ENCODE peak calls at places on chromosomes 11 and 22, in four cellular contexts. G is HEK293T, Z is HepG2, H is H1. B is an unnamed sample.

GRCh38 chr11:40513281-40513680 is 946.2 kb downstream of the LRRC4C start:
- DNase-seq in G (no peak), Z (no peak), H (no peak), B (no peak)

GRCh38 chr22:49241174-49241851 is 586.4 kb downstream of the BRD1 start:
- DNase-seq in Z (no peak), G (no peak), H (peak; percentile 23), B (no peak)

GRCh38 chr22:50444663-50445062 is 30.2 kb downstream of the SBF1 start:
- DNase-seq in H (no peak), Z (no peak), G (no peak), B (no peak)

GRCh38 chr11:33598426-33599069 is 102.1 kb downstream of the C11orf91 start:
- DNase-seq in G (no peak), Z (no peak), H (peak; percentile 52), B (no peak)

GRCh38 chr22:50469377-50470305 is 5.2 kb downstream of the SBF1 start:
- DNase-seq in H (no peak), Z (no peak), G (no peak), B (no peak)

GRCh38 chr22:29061773-29062172 is at the start of gene C22orf31:
- DNase-seq in Z (no peak), H (no peak), G (no peak), B (no peak)

GRCh38 chr11:12841946-12842630 is 167.0 kb upstream of the RASSF10 start:
- DNase-seq in H (no peak), G (no peak), Z (no peak), B (no peak)

GRCh38 chr11:69748637-69749036 is 26.5 kb downstream of the FGF4 start:
- DNase-seq in Z (no peak), H (no peak), G (no peak), B (no peak)

GRCh38 chr11:8373519-8374432 is 110.1 kb upstream of the LMO1 start:
- DNase-seq in G (no peak), Z (no peak), H (no peak), B (no peak)

GRCh38 chr11:16179668-16180067 is 176.7 kb downstream of the SOX6 start:
- DNase-seq in Z (no peak), G (no peak), H (no peak), B (no peak)

GRCh38 chr22:32836286-32836859 is 34.9 kb downstream of the TIMP3 start:
- DNase-seq in Z (peak; percentile 11), G (peak; percentile 56), H (no peak), B (no peak)

GRCh38 chr11:33475999-33476398 is 218.8 kb downstream of the HIPK3 start:
- DNase-seq in H (no peak), Z (peak; percentile 37), G (peak; percentile 37), B (no peak)

GRCh38 chr11:30128269-30128932 is 102.4 kb upstream of the FSHB start:
- DNase-seq in Z (peak; percentile 10), G (peak; percentile 33), H (no peak), B (no peak)

GRCh38 chr11:14082338-14082737 is 119.8 kb downstream of the SPON1 start:
- DNase-seq in Z (no peak), H (no peak), G (no peak), B (no peak)

GRCh38 chr11:13337986-13338436 is 60.4 kb downstream of the BMAL1 start:
- DNase-seq in H (no peak), G (no peak), Z (no peak), B (no peak)

GRCh38 chr11:2825261-2825885 is 60.2 kb downstream of the CDKN1C start:
- DNase-seq in Z (peak; percentile 21), G (no peak), H (no peak), B (no peak)

GRCh38 chr11:8093931-8094575 is 13.0 kb downstream of the TUB start:
- DNase-seq in Z (no peak), G (no peak), H (no peak), B (no peak)

GRCh38 chr22:30266445-30267381 is at the start of gene OSM:
- DNase-seq in Z (no peak), H (no peak), G (no peak), B (no peak)

GRCh38 chr11:27604416-27604815 is 95.8 kb downstream of the BDNF start:
- DNase-seq in Z (no peak), G (no peak), H (no peak), B (no peak)

GRCh38 chr22:50542416-50542927 is 3.2 kb upstream of the KLHDC7B start:
- DNase-seq in G (no peak), Z (no peak), H (no peak), B (no peak)

GRCh38 chr22:37222440-37222971 is 10.2 kb upstream of the SSTR3 start:
- DNase-seq in G (no peak), Z (no peak), H (no peak), B (no peak)

GRCh38 chr11:38089728-38090127 is 1491.7 kb upstream of the RAG2 start:
- DNase-seq in Z (no peak), G (no peak), H (no peak), B (peak; percentile 9)

GRCh38 chr11:125952973-125953372 is 7.1 kb downstream of the VSIG10L2 start:
- DNase-seq in G (no peak), H (no peak), Z (no peak), B (no peak)

GRCh38 chr11:23217072-23217471 is 356.8 kb upstream of the CCDC179 start:
- DNase-seq in G (no peak), Z (no peak), H (no peak), B (no peak)

GRCh38 chr11:117915672-117916235 is 13.4 kb downstream of the TMPRSS13 start:
- DNase-seq in G (no peak), H (no peak), Z (no peak), B (no peak)

GRCh38 chr11:44711113-44711512 is 15.6 kb upstream of the TSPAN18 start:
- DNase-seq in H (peak; percentile 53), Z (no peak), G (no peak), B (no peak)

GRCh38 chr11:120212926-120213325 is 2.1 kb downstream of the OAF start:
- DNase-seq in Z (no peak), H (no peak), G (no peak), B (no peak)

GRCh38 chr11:97943493-97943892 is 1077.3 kb upstream of the CNTN5 start:
- DNase-seq in G (no peak), H (no peak), Z (no peak), B (no peak)

GRCh38 chr11:43269229-43269928 is 42.4 kb upstream of the API5 start:
- DNase-seq in H (no peak), G (no peak), Z (no peak), B (no peak)

GRCh38 chr11:118956847-118957469 is 860 bp downstream of the UPK2 start:
- DNase-seq in Z (no peak), G (peak; percentile 3), H (no peak), B (no peak)

GRCh38 chr11:15629690-15630321 is 515.1 kb downstream of the INSC start:
- DNase-seq in G (peak; percentile 27), Z (peak; percentile 16), H (peak; percentile 78), B (no peak)

GRCh38 chr11:116895053-116895757 is 57.8 kb upstream of the APOA1 start:
- DNase-seq in G (no peak), H (peak; percentile 70), Z (no peak), B (peak; percentile 27)

GRCh38 chr22:35539910-35540599 is 576 bp upstream of the RASD2 start:
- DNase-seq in H (peak; percentile 74), Z (no peak), G (peak; percentile 91), B (no peak)

GRCh38 chr11:75429902-75430691 is 2.9 kb downstream of the KLHL35 start:
- DNase-seq in H (peak; percentile 68), G (no peak), Z (no peak), B (no peak)

GRCh38 chr11:44324787-44325525 is 15.0 kb upstream of the ALX4 start:
- DNase-seq in G (no peak), Z (no peak), H (no peak), B (no peak)

GRCh38 chr22:44622685-44623084 is 79.3 kb upstream of the PRR5 start:
- DNase-seq in H (no peak), Z (no peak), G (no peak), B (no peak)

GRCh38 chr11:114317738-114318137 is 21.5 kb downstream of the NNMT start:
- DNase-seq in Z (no peak), G (peak; percentile 27), H (peak; percentile 58), B (peak; percentile 76)
- TF ChIP-seq SUZ12 in Z (no peak), G (no peak), H (no peak), B (no peak)

DNA sequence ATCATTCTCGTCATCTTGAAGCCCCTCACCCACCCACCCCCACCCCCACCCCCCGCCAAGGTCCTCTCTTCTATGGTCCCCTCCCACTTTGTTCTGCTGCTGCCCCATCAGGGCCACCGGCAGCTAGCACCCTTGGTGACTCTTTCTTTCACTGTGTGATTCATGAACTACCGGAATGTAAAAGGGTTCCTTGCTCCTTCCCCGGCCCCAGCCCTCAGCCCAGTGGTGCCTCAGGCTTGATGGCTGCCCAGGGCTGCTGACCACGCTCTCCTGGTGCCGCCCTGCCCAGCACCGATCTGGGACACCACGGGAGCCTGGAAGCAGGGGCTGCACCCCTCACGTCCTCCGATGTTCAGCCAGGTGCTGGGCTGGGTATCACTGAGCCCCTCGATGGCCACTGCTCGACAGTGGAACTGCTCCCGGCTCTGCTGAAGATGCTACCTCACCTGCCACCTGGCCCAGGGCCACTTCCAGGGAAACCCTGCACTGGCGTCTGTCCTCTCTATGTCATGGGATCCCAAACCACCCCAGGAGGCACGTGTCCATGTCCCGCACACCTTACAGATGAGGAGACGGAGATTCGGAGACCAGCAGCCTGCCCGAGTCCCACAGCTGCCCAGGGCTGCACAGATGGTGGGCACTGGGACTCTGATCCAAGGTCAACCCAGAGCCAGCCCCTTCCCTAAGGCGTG is 39.7 kb downstream of the IGLL5 start:
- DNase-seq in Z (no peak), H (no peak), G (no peak), B (no peak)
- TF ChIP-seq SUZ12 in Z (no peak), H (no peak), G (no peak), B (no peak)

GRCh38 chr11:19560156-19560555 is 152.5 kb upstream of the NAV2 start:
- DNase-seq in Z (no peak), H (no peak), G (no peak), B (no peak)

GRCh38 chr11:19557720-19558140 is 154.9 kb upstream of the NAV2 start:
- DNase-seq in H (peak; percentile 93), G (peak; percentile 74), Z (peak; percentile 61), B (peak; percentile 62)

GRCh38 chr11:19559746-19560145 is 152.9 kb upstream of the NAV2 start:
- DNase-seq in G (no peak), H (no peak), Z (no peak), B (no peak)

GRCh38 chr11:19557185-19557584 is 155.5 kb upstream of the NAV2 start:
- DNase-seq in G (no peak), Z (no peak), H (no peak), B (no peak)

DNA sequence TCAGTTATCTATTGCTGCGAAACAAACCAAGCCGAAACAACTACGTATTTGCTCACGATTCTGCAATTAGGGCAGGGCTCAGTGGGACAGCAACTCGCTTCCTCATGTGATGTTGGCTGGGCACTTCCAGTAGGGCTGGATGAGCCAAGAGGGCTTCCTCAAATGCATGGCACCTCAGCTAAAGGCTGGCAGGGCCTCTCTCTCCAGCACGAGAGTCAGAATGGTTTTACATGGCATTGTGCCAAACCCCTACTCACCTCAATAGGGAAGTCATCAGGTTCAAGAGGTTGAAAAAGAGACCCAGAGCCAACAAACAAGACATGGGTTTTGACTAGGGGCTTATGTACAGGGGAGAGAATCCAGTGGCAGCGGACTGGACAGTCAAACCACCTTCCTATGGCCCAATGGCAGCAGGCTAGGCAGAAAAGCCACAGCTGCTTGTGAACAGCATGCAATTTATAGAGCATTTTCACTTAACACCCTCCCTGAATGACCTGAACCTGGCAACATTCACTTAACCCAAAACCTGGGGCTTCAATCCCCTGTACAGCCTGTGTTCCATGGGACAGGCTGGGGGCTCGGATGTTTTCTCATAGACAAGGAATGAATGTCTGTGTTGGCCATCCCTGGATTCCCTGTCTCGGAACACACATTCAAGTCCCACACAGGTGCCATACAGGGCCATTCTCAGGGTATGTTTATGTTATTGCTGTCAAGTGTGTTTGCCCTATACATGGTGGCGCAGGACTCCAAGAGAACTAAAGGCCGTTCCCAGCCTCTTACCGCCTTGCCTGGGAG is 154.2 kb upstream of the NAV2 start:
- DNase-seq in G (no peak), Z (no peak), H (no peak), B (no peak)
- TF ChIP-seq SUZ12 in G (no peak), Z (no peak), H (no peak), B (no peak)

GRCh38 chr11:79663012-79663411 is 222.2 kb upstream of the TENM4 start:
- DNase-seq in H (no peak), G (no peak), Z (no peak), B (no peak)
- TF ChIP-seq SUZ12 in H (no peak), G (no peak), Z (no peak), B (no peak)